ENCODE peak calls at places on chromosomes 12 and 14, in four cellular contexts. H is amygdala; D is NK-92 treated with Interleukin-12 subunit alpha and Interleukin-12 subunit beta, amount 100 ng/mL, for 24 hours; F is T-cell. E is an unnamed sample.

GRCh38 chr12:124398578-124399227 is 103.8 kb downstream of the RFLNA start:
- DNase-seq in H (no peak), D (no peak), F (no peak), E (no peak)

GRCh38 chr12:7750350-7750749 is 3.2 kb upstream of the CLEC4C start:
- DNase-seq in H (no peak), D (no peak), F (no peak), E (no peak)

GRCh38 chr14:65038966-65039365 is 52.3 kb downstream of the FNTB start:
- DNase-seq in H (no peak), D (no peak), F (no peak), E (no peak)

GRCh38 chr12:92928431-92928961 is 599 bp downstream of the EEA1 start:
- DNase-seq in H (peak; percentile 71), D (peak; percentile 23), F (peak; percentile 16), E (no peak)

GRCh38 chr12:88445715-88446393 is 134.4 kb downstream of the KITLG start:
- DNase-seq in H (no peak), D (no peak), F (no peak), E (no peak)

GRCh38 chr12:106245767-106246166 is 2.1 kb downstream of the CKAP4 start:
- DNase-seq in H (no peak), D (no peak), F (no peak), E (no peak)

GRCh38 chr12:72692338-72692737 is 420.2 kb downstream of the TRHDE start:
- DNase-seq in H (no peak), D (no peak), F (no peak), E (no peak)

GRCh38 chr12:132600048-132601032 is 10.0 kb downstream of the LRCOL1 start:
- DNase-seq in H (peak; percentile 9), D (no peak), F (no peak), E (no peak)

GRCh38 chr14:61950340-61950739 is 188.1 kb downstream of the SNAPC1 start:
- DNase-seq in H (peak; percentile 17), D (no peak), F (no peak), E (no peak)